ENCODE peak calls at places on chromosomes 6 and 20, in six cellular contexts. F is uterus, O is transverse colon, I is esophagus squamous epithelium, L is breast epithelium, B is K562. C is an unnamed sample.

GRCh38 chr6:111642463-111643158 is 36.9 kb upstream of the TRAF3IP2 start:
- DNase-seq in I (no peak), L (no peak), O (peak), F (peak), B (no peak), C (peak)

GRCh38 chr6:155404937-155405336 is 50.7 kb downstream of the NOX3 start:
- DNase-seq in L (no peak), I (no peak), O (no peak), F (no peak), B (no peak), C (no peak)

GRCh38 chr6:160992323-160993314 is 1.1 kb downstream of the MAP3K4 start:
- DNase-seq in I (no peak), B (peak), F (peak), O (peak), L (no peak), C (no peak)

GRCh38 chr6:137692806-137693205 is 174.3 kb upstream of the TNFAIP3 start:
- DNase-seq in I (no peak), B (no peak), L (no peak), O (no peak), F (no peak), C (no peak)

GRCh38 chr6:14501914-14502313 is 384.3 kb downstream of the CD83 start:
- DNase-seq in F (no peak), B (no peak), I (no peak), O (no peak), L (no peak), C (no peak)

GRCh38 chr20:15487030-15487429 is 1086.2 kb downstream of the KIF16B start:
- DNase-seq in O (no peak), B (no peak), I (no peak), L (no peak), F (no peak), C (no peak)

GRCh38 chr6:80622641-80623040 is 516.2 kb downstream of the BCKDHB start:
- DNase-seq in B (no peak), F (no peak), I (no peak), L (no peak), O (no peak), C (no peak)

GRCh38 chr20:22815584-22815983 is 219.5 kb upstream of the SSTR4 start:
- DNase-seq in O (no peak), B (no peak), L (no peak), I (no peak), F (no peak), C (no peak)

GRCh38 chr6:108838101-108838717 is 10.0 kb upstream of the ARMC2 start:
- DNase-seq in I (no peak), O (no peak), L (no peak), B (no peak), F (no peak), C (no peak)

GRCh38 chr6:30450908-30451818 is 38.1 kb upstream of the HLA-E start:
- DNase-seq in F (no peak), B (no peak), L (no peak), O (peak), I (no peak), C (no peak)

GRCh38 chr20:48668451-48668946 is 159.3 kb downstream of the PREX1 start:
- DNase-seq in B (no peak), F (no peak), O (no peak), L (no peak), I (no peak), C (no peak)

DNA sequence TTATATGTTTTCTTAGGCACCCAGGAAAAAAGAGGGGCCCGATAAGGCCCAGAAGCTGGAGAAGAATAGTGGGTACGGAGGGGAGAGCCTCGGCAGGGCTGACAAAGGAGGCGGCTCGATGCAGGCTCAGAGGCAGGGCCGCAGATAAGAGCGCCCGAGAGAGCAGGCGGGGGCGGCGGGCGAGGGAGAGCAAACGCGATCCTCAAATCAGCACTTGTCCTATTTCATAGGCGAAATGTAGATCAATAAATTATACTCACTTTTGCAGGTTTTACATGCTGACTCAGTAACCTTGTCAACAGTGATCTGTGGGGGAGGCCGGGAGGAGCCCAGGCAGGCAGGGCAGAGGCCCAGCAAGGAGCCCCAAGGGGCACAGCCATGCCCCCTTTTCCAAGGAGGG is 42.6 kb downstream of the GRM4 start:
- DNase-seq in O (no peak), L (no peak), F (no peak), I (no peak), B (peak), C (no peak)
- TF ChIP-seq POLR2A in O (no peak), L (no peak), F (no peak), I (no peak), B (no peak), C (no peak)

GRCh38 chr6:106547556-106547955 is 81.7 kb downstream of the RTN4IP1 start:
- DNase-seq in F (no peak), B (no peak), O (no peak), I (no peak), L (no peak), C (no peak)

GRCh38 chr6:106546322-106547052 is 82.8 kb downstream of the RTN4IP1 start:
- DNase-seq in L (no peak), I (no peak), O (no peak), F (no peak), B (no peak), C (no peak)

GRCh38 chr6:106549521-106549920 is 79.8 kb downstream of the RTN4IP1 start:
- DNase-seq in L (no peak), O (no peak), B (no peak), F (no peak), I (no peak), C (no peak)

GRCh38 chr6:106547053-106547414 is 82.3 kb downstream of the RTN4IP1 start:
- DNase-seq in F (no peak), L (no peak), O (no peak), B (no peak), I (no peak), C (no peak)

GRCh38 chr6:106547961-106548453 is 81.3 kb downstream of the RTN4IP1 start:
- DNase-seq in F (no peak), I (no peak), O (no peak), B (peak), L (no peak), C (no peak)
- TF ChIP-seq CTCF in F (no peak), I (no peak), O (no peak), B (no peak), L (no peak), C (no peak)

DNA sequence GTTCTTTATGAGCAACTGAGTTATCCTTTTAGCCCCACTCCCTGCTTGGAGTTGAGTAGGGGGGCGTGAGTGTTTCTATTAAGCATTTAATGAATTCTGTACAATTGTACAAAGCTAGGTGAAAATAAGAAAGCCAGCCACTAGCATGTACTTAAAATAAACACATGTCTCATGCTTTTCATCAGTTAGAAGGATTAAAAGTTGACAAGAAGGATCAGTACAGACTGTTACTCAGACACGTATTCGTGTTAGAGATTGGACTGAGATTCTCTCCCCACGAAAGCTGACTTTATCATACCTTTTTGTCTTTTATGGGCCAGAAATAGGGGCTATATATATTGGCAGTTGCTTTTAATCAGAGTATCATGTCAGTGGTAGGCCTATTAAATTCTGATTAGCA is 1.7 kb downstream of the HSF2 start:
- DNase-seq in I (no peak), L (no peak), F (no peak), O (no peak), B (no peak), C (no peak)
- H3K4me3 ChIP-seq in I (peak), L (peak), F (no peak), O (no peak), B (peak), C (no peak)

GRCh38 chr6:152085533-152085932 is 278.1 kb downstream of the ESR1 start:
- DNase-seq in B (no peak), I (no peak), F (no peak), L (no peak), O (no peak), C (no peak)
- TF ChIP-seq POLR2A in B (no peak), I (no peak), F (no peak), L (no peak), O (no peak), C (no peak)

DNA sequence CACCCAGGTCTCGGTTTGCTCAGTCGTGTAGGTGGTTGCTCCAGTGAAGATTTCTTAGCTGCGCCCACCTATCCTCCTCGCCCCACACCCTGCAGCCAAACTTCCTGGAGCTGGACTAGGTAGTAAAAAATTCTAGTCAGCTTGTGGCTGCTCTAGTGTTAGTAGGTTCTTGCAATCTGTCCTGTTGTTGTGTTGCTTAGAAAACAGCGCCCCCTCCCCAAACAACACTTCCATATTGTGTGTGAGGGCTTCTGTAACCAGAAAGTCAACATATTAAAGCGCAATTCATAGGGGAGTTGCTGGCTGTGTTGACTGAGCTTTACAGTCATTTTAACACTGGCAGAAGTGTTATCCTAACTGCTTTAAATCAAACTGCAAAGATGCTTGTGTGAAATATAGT is 122.4 kb downstream of the ARID1B start:
- DNase-seq in O (no peak), L (no peak), B (no peak), F (no peak), I (no peak), C (no peak)
- TF ChIP-seq CTCF in O (no peak), L (no peak), B (no peak), F (no peak), I (no peak), C (no peak)

GRCh38 chr6:27188206-27188884 is 59.2 kb upstream of the PRSS16 start:
- DNase-seq in L (no peak), B (peak), O (peak), F (peak), I (no peak), C (peak)

GRCh38 chr6:27188885-27189418 is 58.5 kb upstream of the PRSS16 start:
- DNase-seq in B (peak), O (peak), F (peak), I (no peak), L (no peak), C (peak)

GRCh38 chr6:27178001-27178730 is 69.3 kb upstream of the PRSS16 start:
- DNase-seq in F (peak), L (no peak), B (no peak), I (no peak), O (peak), C (peak)

GRCh38 chr6:27178860-27179259 is 68.6 kb upstream of the PRSS16 start:
- DNase-seq in B (no peak), L (no peak), F (no peak), I (no peak), O (no peak), C (no peak)

DNA sequence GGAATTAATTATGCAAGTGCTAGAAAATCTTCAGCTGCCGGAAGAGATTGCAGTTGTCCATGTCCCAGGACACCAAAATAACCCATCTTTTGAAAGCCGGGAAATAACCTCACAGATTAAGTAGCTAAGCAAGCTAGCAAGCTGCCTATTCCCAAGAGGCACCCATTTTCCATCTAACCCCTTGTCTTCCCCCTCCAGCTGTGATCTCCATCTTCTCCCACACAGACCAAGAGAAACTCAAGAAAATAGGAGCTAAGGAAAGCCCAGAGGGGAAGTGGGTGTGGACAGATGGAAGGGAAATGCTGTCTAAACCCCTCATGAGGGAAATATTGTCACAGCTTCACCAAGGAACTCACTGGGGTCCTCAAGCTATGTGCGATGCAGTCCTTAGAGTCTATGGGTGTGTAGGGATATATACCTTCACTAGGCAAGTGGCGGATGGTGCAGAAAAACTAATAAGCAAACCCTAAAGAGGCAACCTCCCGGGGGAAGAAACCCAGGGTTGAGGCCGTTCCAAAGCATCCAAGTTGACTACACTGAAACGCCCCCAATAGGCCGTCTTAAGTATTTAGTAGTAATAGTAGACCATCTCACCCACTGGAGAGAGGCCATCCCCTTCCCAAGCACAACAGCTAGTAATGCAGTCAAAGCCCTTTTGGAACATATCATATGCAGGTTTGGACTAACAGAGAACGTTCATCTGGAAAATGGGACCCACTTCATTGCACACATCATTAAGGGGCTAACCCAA is 64.2 kb upstream of the PRSS16 start:
- DNase-seq in O (no peak), F (no peak), L (no peak), B (no peak), I (no peak), C (no peak)
- H3K4me3 ChIP-seq in O (no peak), F (no peak), L (no peak), B (no peak), I (no peak), C (no peak)

GRCh38 chr20:17872920-17873319 is 95.7 kb downstream of the SNX5 start:
- DNase-seq in F (no peak), I (no peak), L (no peak), B (no peak), O (no peak), C (no peak)

GRCh38 chr20:17873410-17874270 is 95.0 kb downstream of the SNX5 start:
- DNase-seq in F (peak), O (peak), B (no peak), L (peak), I (no peak), C (peak)

GRCh38 chr20:17874271-17875105 is 94.1 kb downstream of the SNX5 start:
- DNase-seq in I (no peak), B (no peak), O (no peak), L (no peak), F (no peak), C (no peak)

GRCh38 chr20:17875981-17876385 is 92.6 kb downstream of the SNX5 start:
- DNase-seq in B (no peak), I (no peak), L (no peak), F (no peak), O (no peak), C (no peak)

DNA sequence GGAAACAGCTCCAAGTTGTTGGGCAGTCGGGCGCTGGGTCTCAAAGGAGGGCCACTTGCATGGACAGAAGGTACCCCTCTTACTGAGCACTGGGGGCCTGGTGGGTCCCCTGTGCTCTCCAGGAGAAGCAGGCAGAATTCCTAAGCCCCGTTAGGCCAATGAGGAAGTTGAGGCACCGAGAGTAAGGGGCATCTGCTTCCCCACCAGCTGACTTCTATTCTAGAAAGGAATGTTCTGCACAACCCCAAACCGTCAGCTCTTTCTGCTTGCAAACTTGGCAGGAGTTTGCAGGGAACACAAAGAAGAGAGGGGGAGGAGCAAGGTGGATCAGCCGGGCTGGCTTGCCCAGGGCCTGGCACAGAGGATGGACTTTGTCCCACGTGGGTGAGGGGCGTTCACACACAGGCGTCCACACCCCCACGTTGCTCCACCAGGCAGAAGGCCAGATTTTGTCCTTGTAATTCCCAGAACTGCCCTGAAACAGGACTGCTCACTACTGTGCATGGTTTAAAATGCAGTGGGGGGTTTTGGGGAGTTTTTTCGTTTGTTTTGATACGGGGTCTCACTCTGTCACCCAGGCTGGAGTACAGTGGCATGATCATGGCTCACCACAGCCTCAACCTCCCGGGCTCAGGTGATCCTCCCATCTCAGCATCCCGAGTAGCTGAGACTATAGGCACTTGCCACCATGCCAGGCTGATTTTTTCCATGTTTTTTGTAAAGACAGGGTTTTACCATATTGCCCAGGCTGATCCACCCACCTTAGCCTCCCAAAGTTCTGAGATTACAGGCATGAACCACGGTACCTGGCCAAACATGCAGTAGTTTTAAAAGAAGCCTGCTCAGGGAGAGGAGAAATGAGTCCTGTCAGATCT is 93.3 kb downstream of the SNX5 start:
- DNase-seq in B (no peak), L (peak), I (no peak), O (peak), F (peak), C (peak)
- TF ChIP-seq POLR2A in B (no peak), L (no peak), I (no peak), O (peak), F (no peak), C (no peak)